ENCODE peak calls at places on chromosome 3, in ten cellular contexts. N, C, B, R, D, A, P, M, L and E are unnamed samples. For H3K4me1, the result is how much of the 10 kb centered on the place peaks cover.

GRCh38 chr3:175399156-175399840 is 540.2 kb downstream of the NAALADL2 start:
- DNase-seq in B (no peak), L (no peak), A (peak), R (no peak), C (no peak), D (no peak), M (no peak), P (no peak), N (no peak), E (no peak)

GRCh38 chr3:36606871-36607765 is 157.2 kb downstream of the DCLK3 start:
- DNase-seq in D (no peak), M (no peak), B (peak), R (no peak), C (no peak), P (no peak), L (no peak), A (no peak), N (no peak), E (no peak)

GRCh38 chr3:119973276-119973675 is 121.0 kb downstream of the GSK3B start:
- DNase-seq in R (no peak), C (no peak), B (peak), P (no peak), N (no peak), M (no peak), L (no peak), D (no peak), A (no peak), E (no peak)

GRCh38 chr3:134250717-134251220 is at the start of gene RYK:
- DNase-seq in N (peak), P (peak), B (peak), M (peak), D (peak), A (peak), C (no peak), R (peak), L (no peak), E (peak)

GRCh38 chr3:186967686-186968085 is 37.4 kb downstream of the ST6GAL1 start:
- DNase-seq in L (no peak), P (no peak), D (no peak), R (no peak), N (no peak), B (no peak), A (no peak), C (no peak), M (no peak), E (no peak)

GRCh38 chr3:134376786-134377431 is 2.7 kb upstream of the AMOTL2 start:
- DNase-seq in C (no peak), L (no peak), N (peak), B (no peak), D (no peak), A (no peak), R (no peak), P (peak), M (no peak), E (peak)

GRCh38 chr3:138066383-138066782 is 49.0 kb downstream of the DZIP1L start:
- DNase-seq in L (no peak), A (no peak), P (no peak), B (no peak), N (no peak), M (no peak), R (no peak), D (no peak), C (no peak), E (no peak)

GRCh38 chr3:78634316-78634715 is 1133.5 kb downstream of the ROBO1 start:
- DNase-seq in M (no peak), N (no peak), C (no peak), D (no peak), P (no peak), B (no peak), L (no peak), R (no peak), A (no peak), E (no peak)

GRCh38 chr3:179015551-179016020 is 56.0 kb downstream of the ZMAT3 start:
- DNase-seq in B (peak), N (peak), L (no peak), M (no peak), R (peak), D (peak), C (peak), P (no peak), A (peak), E (no peak)

GRCh38 chr3:185640308-185640707 is 54.2 kb downstream of the SENP2 start:
- DNase-seq in P (no peak), N (no peak), L (no peak), A (no peak), C (no peak), M (no peak), D (no peak), R (no peak), B (no peak), E (no peak)

GRCh38 chr3:185631508-185632206 is 45.6 kb downstream of the SENP2 start:
- DNase-seq in M (no peak), C (no peak), B (peak), A (no peak), D (no peak), P (no peak), R (no peak), N (no peak), L (no peak), E (no peak)

GRCh38 chr3:185632996-185633395 is 46.9 kb downstream of the SENP2 start:
- DNase-seq in R (no peak), N (no peak), A (no peak), M (no peak), C (no peak), L (no peak), P (no peak), D (no peak), B (no peak), E (no peak)

GRCh38 chr3:185639632-185640206 is 53.6 kb downstream of the SENP2 start:
- DNase-seq in C (no peak), N (no peak), B (no peak), R (no peak), L (no peak), D (no peak), M (no peak), P (no peak), A (no peak), E (no peak)

GRCh38 chr3:185637388-185637787 is 51.3 kb downstream of the SENP2 start:
- DNase-seq in A (no peak), R (no peak), N (no peak), C (no peak), B (no peak), P (no peak), L (no peak), D (no peak), M (no peak), E (no peak)
- TF ChIP-seq POLR2AphosphoS5 in A (no peak), R (no peak), N (no peak), C (no peak), B (peak), P (no peak), L (no peak), D (no peak), M (no peak), E (no peak)

GRCh38 chr3:65829228-65829627 is 209.5 kb downstream of the MAGI1 start:
- DNase-seq in N (no peak), A (no peak), P (no peak), M (no peak), L (no peak), C (no peak), R (no peak), D (no peak), B (no peak), E (no peak)
- H3K4me1 ChIP-seq in N (under half), A (under half), P (under half), M (under half), L (under half), C (under half), R (under half), D (under half), B (under half), E (under half)

DNA sequence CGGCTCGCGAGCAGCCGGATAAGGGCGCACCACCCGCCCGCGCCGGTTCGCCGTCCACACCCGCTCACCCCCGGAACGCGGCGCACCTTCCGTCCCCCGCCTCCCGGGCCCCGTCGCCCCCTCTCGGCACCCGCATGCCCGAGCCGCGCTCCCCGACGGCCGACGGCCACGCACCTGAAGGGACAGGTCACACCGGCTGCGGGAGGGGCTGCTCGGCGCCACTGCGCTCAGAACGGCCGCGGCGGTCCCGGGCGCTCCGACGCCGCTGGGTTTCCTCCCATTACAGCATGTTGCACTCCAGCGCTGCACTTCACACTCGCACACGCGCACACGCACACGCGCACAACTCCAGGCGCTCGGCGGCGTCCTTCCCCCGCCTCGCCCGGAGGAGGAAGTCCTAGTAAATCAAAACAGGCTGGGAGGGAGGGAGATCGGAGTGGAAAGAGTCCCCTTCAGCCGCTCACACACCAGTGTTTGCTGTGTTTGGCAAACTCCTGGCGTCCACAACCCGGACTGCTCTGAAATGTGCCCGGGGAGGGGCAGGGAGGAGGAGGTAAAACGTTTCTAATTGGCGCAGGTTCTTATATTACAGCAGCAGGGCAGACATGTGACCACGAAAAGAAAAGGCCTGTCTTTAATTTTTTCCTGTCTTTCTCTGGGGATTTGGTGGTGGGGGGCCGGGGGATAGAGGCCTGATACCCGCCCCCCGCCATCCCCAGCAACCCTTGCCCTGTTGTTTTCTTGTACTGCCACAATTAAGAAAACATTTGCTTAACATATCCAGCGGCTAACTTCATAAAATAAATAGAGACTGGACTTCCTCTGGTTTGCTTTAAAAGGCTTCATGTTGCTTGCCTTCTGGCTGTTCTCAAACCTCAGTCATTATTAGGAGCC is 76.8 kb upstream of the VGLL4 start:
- DNase-seq in L (no peak), R (peak), C (no peak), D (peak), M (no peak), N (peak), A (peak), B (peak), P (peak), E (peak)
- TF ChIP-seq POLR2AphosphoS5 in L (peak), R (peak), C (peak), D (no peak), M (peak), N (peak), A (peak), B (no peak), P (peak), E (peak)

DNA sequence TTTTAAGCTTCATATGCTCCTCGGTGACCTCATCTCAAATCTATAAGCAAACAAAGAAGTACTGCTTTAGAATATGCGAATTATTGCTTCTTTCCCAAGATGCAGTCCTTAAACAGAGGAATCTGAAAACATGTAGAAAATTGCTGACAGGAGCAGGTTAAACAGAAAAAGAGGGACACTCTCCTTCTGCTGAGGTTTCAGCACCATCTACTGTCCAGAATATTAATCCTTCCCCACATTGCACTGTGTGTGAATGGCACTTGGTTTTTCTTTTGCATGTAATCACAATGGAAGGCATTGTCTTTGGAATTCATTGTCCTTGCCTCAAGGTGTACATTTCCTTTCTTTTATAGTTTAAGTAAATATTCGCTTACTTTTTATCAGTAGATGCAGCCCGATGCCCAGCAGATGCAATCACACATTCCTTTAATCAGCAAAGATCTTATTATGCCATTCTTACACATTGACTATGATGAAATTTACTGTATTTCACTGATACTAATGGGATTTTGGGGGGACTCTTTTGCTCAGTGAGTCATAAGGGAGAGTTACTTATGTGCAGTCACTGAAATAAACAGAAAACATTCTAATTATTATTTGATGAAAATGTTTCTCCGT is 94.6 kb downstream of the IL5RA start:
- DNase-seq in A (peak), L (no peak), R (peak), M (no peak), C (peak), D (peak), N (no peak), B (peak), P (no peak), E (no peak)
- H3K4me1 ChIP-seq in A (under half), L (under half), R (under half), M (under half), C (under half), D (under half), N (under half), B (under half), P (under half), E (under half)

DNA sequence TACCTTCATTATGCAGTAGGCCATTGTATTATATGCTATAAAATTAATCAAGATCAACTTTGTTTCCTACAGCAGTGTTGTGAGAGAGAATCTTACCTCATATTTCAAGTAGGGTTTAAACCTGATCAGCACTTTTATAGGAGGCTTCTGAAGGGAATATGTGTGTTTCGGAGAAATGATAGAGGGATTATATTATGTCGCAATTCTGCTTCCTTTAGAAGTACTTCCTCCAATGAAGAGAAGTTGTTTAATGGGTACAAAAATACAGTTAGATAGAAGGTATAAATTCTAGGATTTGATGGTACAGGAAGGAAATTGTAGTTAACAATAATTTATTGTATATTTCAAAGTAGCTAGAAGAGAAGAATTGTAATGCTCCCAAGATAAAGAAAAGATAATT is 54.9 kb downstream of the NSUN3 start:
- DNase-seq in D (no peak), A (no peak), B (no peak), P (no peak), N (no peak), C (no peak), L (no peak), M (no peak), R (no peak), E (no peak)
- TF ChIP-seq POLR2AphosphoS5 in D (no peak), A (no peak), B (no peak), P (no peak), N (no peak), C (no peak), L (no peak), M (no peak), R (no peak), E (no peak)

GRCh38 chr3:105354429-105354828 is 12.3 kb upstream of the ALCAM start:
- DNase-seq in P (no peak), N (no peak), A (peak), D (no peak), C (no peak), B (no peak), M (no peak), R (no peak), L (no peak), E (no peak)
- H3K4me1 ChIP-seq in P (under half), N (under half), A (under half), D (under half), C (under half), B (under half), M (under half), R (under half), L (under half), E (under half)

GRCh38 chr3:99720985-99721632 is 82.7 kb downstream of the COL8A1 start:
- DNase-seq in N (peak), B (no peak), R (no peak), P (no peak), L (no peak), D (no peak), M (no peak), A (no peak), C (no peak), E (no peak)
- TF ChIP-seq POLR2AphosphoS5 in N (no peak), B (no peak), R (no peak), P (no peak), L (no peak), D (no peak), M (no peak), A (no peak), C (no peak), E (no peak)

GRCh38 chr3:191198886-191199285 is at the start of gene OSTN:
- DNase-seq in P (no peak), D (no peak), N (no peak), L (no peak), C (no peak), A (no peak), M (no peak), R (no peak), B (no peak), E (no peak)
- H3K4me1 ChIP-seq in P (under half), D (under half), N (under half), L (under half), C (under half), A (under half), M (under half), R (under half), B (under half), E (under half)